ENCODE peak calls at places on chromosomes 12 and 14, in ten cellular contexts. W, U, Y, X, F, P, H, Z, N and C are unnamed samples.

GRCh38 chr12:52189376-52190174 is 2.2 kb downstream of the KRT80 start:
- DNase-seq in W (no peak), Y (no peak), P (no peak), F (no peak), Z (peak), X (no peak), U (peak), N (no peak), H (peak), C (no peak)

GRCh38 chr12:131894981-131895639 is 688 bp downstream of the ULK1 start:
- DNase-seq in N (no peak), W (peak), Z (no peak), P (no peak), Y (no peak), F (no peak), U (peak), X (no peak), H (no peak), C (peak)

GRCh38 chr14:38339704-38340103 is 83.8 kb upstream of the CLEC14A start:
- DNase-seq in N (no peak), H (peak), W (no peak), U (peak), P (no peak), F (no peak), Y (no peak), Z (peak), X (no peak), C (no peak)

GRCh38 chr12:7032990-7033389 is 14.7 kb upstream of the LPCAT3 start:
- DNase-seq in N (no peak), X (no peak), H (no peak), F (no peak), Z (no peak), Y (no peak), W (no peak), P (no peak), U (no peak), C (no peak)

GRCh38 chr14:30569216-30569902 is 10.4 kb downstream of the G2E3 start:
- DNase-seq in Y (no peak), U (no peak), H (peak), N (no peak), X (no peak), W (no peak), P (no peak), Z (no peak), F (no peak), C (no peak)

GRCh38 chr12:124242529-124243065 is 52.3 kb upstream of the RFLNA start:
- DNase-seq in W (no peak), U (no peak), X (no peak), P (no peak), Y (no peak), Z (no peak), H (no peak), F (no peak), N (no peak), C (no peak)

GRCh38 chr12:23561536-23561935 is 387.9 kb downstream of the SOX5 start:
- DNase-seq in X (no peak), N (no peak), P (no peak), W (no peak), U (no peak), H (no peak), F (no peak), Z (no peak), Y (no peak), C (no peak)

GRCh38 chr12:210277-211141 is 3.4 kb downstream of the SLC6A12 start:
- DNase-seq in H (no peak), P (no peak), Y (peak), F (no peak), U (no peak), X (no peak), W (no peak), Z (no peak), N (no peak), C (no peak)

GRCh38 chr14:30584058-30584630 is 25.2 kb downstream of the G2E3 start:
- DNase-seq in H (no peak), X (no peak), Y (no peak), U (no peak), Z (no peak), W (no peak), P (no peak), F (no peak), N (no peak), C (no peak)

GRCh38 chr12:130813436-130813835 is 25.6 kb downstream of the STX2 start:
- DNase-seq in X (no peak), W (no peak), F (no peak), Z (no peak), Y (no peak), U (no peak), H (no peak), P (no peak), N (no peak), C (peak)

GRCh38 chr12:125878483-125878882 is 813.2 kb downstream of the AACS start:
- DNase-seq in X (no peak), Z (no peak), W (no peak), N (no peak), H (no peak), Y (no peak), U (no peak), F (no peak), P (no peak), C (no peak)

GRCh38 chr14:51554339-51554920 is 97.3 kb upstream of the FRMD6 start:
- DNase-seq in Z (peak), P (no peak), U (peak), Y (no peak), H (peak), X (no peak), F (no peak), W (no peak), N (no peak), C (no peak)

GRCh38 chr14:89384023-89384422 is 33.0 kb downstream of the FOXN3 start:
- DNase-seq in W (no peak), F (no peak), N (no peak), Z (no peak), H (no peak), P (no peak), U (no peak), X (no peak), Y (no peak), C (no peak)

GRCh38 chr12:48183091-48183875 is at the start of gene CCDC184:
- DNase-seq in U (peak), Z (peak), Y (peak), P (peak), X (peak), H (peak), N (peak), W (peak), F (peak), C (peak)

GRCh38 chr12:41988715-41989114 is 156.0 kb downstream of the GXYLT1 start:
- DNase-seq in X (no peak), W (no peak), H (no peak), N (no peak), F (no peak), Z (no peak), Y (no peak), P (no peak), U (no peak), C (no peak)

GRCh38 chr12:106030210-106031175 is 108.3 kb downstream of the NUAK1 start:
- DNase-seq in X (no peak), F (no peak), N (no peak), P (no peak), U (peak), Z (peak), Y (no peak), H (peak), W (no peak), C (no peak)

GRCh38 chr14:71236430-71236829 is 329.2 kb downstream of the PCNX1 start:
- DNase-seq in H (no peak), Z (no peak), P (no peak), Y (no peak), N (no peak), F (no peak), X (no peak), U (no peak), W (no peak), C (no peak)

GRCh38 chr14:64728856-64729255 is 24.6 kb downstream of the PLEKHG3 start:
- DNase-seq in H (no peak), Y (no peak), U (no peak), X (no peak), Z (no peak), F (no peak), P (no peak), N (no peak), W (peak), C (no peak)

GRCh38 chr12:118498171-118498570 is 121.8 kb downstream of the SUDS3 start:
- DNase-seq in U (no peak), Y (peak), Z (peak), N (no peak), X (no peak), H (no peak), P (no peak), F (no peak), W (no peak), C (no peak)

GRCh38 chr14:76268013-76268376 is 107.9 kb upstream of the ESRRB start:
- DNase-seq in Y (no peak), H (no peak), X (no peak), N (no peak), Z (no peak), W (no peak), F (no peak), U (peak), P (no peak), C (no peak)

GRCh38 chr12:53267309-53268008 is 640 bp upstream of the ESPL1 start:
- DNase-seq in F (no peak), X (no peak), U (peak), Z (no peak), N (no peak), H (no peak), Y (no peak), W (no peak), P (no peak), C (no peak)

GRCh38 chr12:65666876-65667275 is 157.4 kb upstream of the HMGA2 start:
- DNase-seq in F (no peak), W (no peak), H (peak), U (peak), Y (no peak), Z (no peak), N (no peak), X (no peak), P (no peak), C (no peak)

GRCh38 chr14:95183532-95184412 is 26.4 kb upstream of the DICER1 start:
- DNase-seq in W (no peak), N (no peak), H (peak), U (no peak), Z (no peak), X (no peak), F (no peak), P (no peak), Y (no peak), C (no peak)
- H3K27ac ChIP-seq in W (peak), N (no peak), H (no peak), U (no peak), Z (no peak), X (peak), F (peak), P (peak), Y (peak), C (no peak)

GRCh38 chr12:19530631-19531020 is 91.3 kb downstream of the AEBP2 start:
- DNase-seq in F (no peak), H (peak), U (peak), X (no peak), P (no peak), W (no peak), Z (no peak), Y (no peak), N (no peak), C (no peak)
- H3K27ac ChIP-seq in F (no peak), H (no peak), U (peak), X (no peak), P (no peak), W (no peak), Z (no peak), Y (no peak), N (no peak), C (no peak)

DNA sequence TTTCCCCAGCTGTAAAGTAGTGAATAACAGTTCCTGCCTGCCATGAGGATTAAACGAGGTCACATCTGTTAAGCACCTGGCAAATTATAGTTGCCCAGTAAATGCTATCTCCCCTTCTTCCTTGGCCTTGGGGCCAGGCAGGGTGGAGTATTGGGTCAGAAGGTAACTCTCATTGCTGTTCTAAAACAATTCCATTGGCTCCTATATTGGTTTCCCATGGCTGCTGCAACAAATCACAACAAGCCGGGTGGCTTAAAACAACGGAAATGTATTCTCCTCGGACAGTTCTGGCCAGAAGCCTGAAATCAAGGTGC is 31.9 kb downstream of the MMAB start:
- DNase-seq in W (no peak), Z (no peak), F (no peak), X (no peak), P (no peak), H (no peak), Y (no peak), N (no peak), U (no peak), C (no peak)
- H3K27ac ChIP-seq in W (peak), Z (no peak), F (no peak), X (no peak), P (no peak), H (peak), Y (no peak), N (no peak), U (no peak), C (no peak)

DNA sequence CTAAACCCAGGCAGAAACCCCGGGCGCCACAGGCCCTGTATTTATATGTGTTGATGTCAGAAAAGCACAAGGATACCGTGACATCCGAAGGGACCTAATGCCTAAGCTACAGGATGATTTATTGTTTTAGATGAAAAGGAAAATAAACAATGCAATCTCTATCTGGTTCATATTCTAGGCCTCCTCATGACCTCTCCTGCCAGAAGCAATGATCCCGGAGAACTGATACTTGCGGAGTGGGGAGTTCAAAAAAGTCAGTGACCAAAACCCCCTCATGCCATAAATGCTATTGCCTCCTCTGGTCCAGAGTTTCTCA is 849 bp upstream of the CSRP2 start:
- DNase-seq in Z (no peak), U (no peak), X (no peak), N (no peak), H (no peak), Y (no peak), W (no peak), F (peak), P (no peak), C (no peak)
- H3K27ac ChIP-seq in Z (peak), U (peak), X (peak), N (no peak), H (peak), Y (no peak), W (peak), F (peak), P (peak), C (peak)

GRCh38 chr12:91098942-91099341 is 12.4 kb downstream of the LUM start:
- DNase-seq in H (peak), Z (peak), F (no peak), U (peak), W (no peak), N (no peak), P (no peak), Y (no peak), X (no peak), C (no peak)
- H3K27ac ChIP-seq in H (no peak), Z (no peak), F (no peak), U (peak), W (no peak), N (no peak), P (no peak), Y (no peak), X (peak), C (no peak)